ENCODE peak calls at places on chromosomes 16 and 17, in ten cellular contexts. B is astrocyte of the spinal cord, E is fibroblast of pulmonary artery, A is BJ, W is HL-60, G is AG04450, H is heart left ventricle, J is spleen, I is HFF-Myc, S is osteoblast. T is an unnamed sample.

GRCh38 chr17:34361478-34362061 is 1.5 kb downstream of the CCL1 start:
- DNase-seq in G (peak), E (peak), I (peak), S (peak), J (peak), H (peak), W (peak), A (no peak), B (peak), T (peak)

GRCh38 chr17:9979463-9979995 is 74.5 kb upstream of the RCVRN start:
- DNase-seq in J (no peak), G (no peak), H (no peak), A (no peak), S (no peak), W (no peak), I (no peak), B (no peak), E (peak), T (no peak)

GRCh38 chr17:80163315-80163714 is 6.5 kb upstream of the CARD14 start:
- DNase-seq in E (no peak), W (no peak), S (no peak), I (no peak), J (no peak), H (no peak), A (no peak), G (no peak), B (no peak), T (peak)

GRCh38 chr17:45170280-45170975 is 8.8 kb downstream of the HEXIM2 start:
- DNase-seq in G (no peak), E (no peak), W (no peak), I (no peak), A (no peak), B (no peak), H (no peak), S (peak), J (no peak), T (peak)

GRCh38 chr16:58882292-58882691 is 148.2 kb upstream of the GOT2 start:
- DNase-seq in S (no peak), I (no peak), E (no peak), W (peak), H (no peak), B (no peak), J (no peak), A (no peak), G (no peak), T (no peak)

GRCh38 chr17:47239663-47240374 is 13.8 kb upstream of the ITGB3 start:
- DNase-seq in J (no peak), I (peak), A (peak), E (peak), G (peak), W (peak), B (peak), S (peak), H (peak), T (peak)

GRCh38 chr17:62581769-62582168 is 45.7 kb upstream of the MRC2 start:
- DNase-seq in W (no peak), B (no peak), E (no peak), H (no peak), A (no peak), S (no peak), J (no peak), I (no peak), G (no peak), T (no peak)

GRCh38 chr17:492015-492399 is 139.4 kb upstream of the RPH3AL start:
- DNase-seq in J (peak), B (no peak), G (no peak), W (no peak), H (no peak), I (no peak), E (no peak), S (no peak), A (no peak), T (no peak)

GRCh38 chr16:54165912-54166265 is 120.7 kb downstream of the IRX3 start:
- DNase-seq in H (no peak), J (no peak), G (no peak), E (no peak), I (no peak), A (no peak), W (no peak), S (no peak), B (no peak), T (no peak)
- H3K4me3 ChIP-seq in H (no peak), J (no peak), G (no peak), E (no peak), I (no peak), A (no peak), W (no peak), S (no peak), B (no peak), T (no peak)

GRCh38 chr17:78332530-78332929 is 27.3 kb downstream of the SOCS3 start:
- DNase-seq in I (no peak), G (no peak), S (no peak), B (no peak), J (no peak), H (no peak), W (no peak), E (no peak), A (no peak), T (no peak)

GRCh38 chr17:78332991-78333390 is 26.9 kb downstream of the SOCS3 start:
- DNase-seq in E (no peak), W (no peak), S (no peak), G (no peak), J (no peak), H (no peak), B (no peak), A (no peak), I (no peak), T (no peak)

GRCh38 chr17:78330570-78331224 is 29.2 kb downstream of the SOCS3 start:
- DNase-seq in J (no peak), B (peak), G (no peak), W (no peak), E (no peak), H (no peak), S (peak), A (no peak), I (no peak), T (no peak)

GRCh38 chr17:78327880-78328279 is 32.0 kb downstream of the SOCS3 start:
- DNase-seq in H (no peak), B (no peak), I (no peak), J (no peak), G (no peak), A (no peak), E (no peak), W (no peak), S (peak), T (no peak)

GRCh38 chr17:78329263-78330059 is 30.4 kb downstream of the SOCS3 start:
- DNase-seq in E (peak), B (peak), I (no peak), H (no peak), J (no peak), S (peak), A (no peak), W (peak), G (no peak), T (peak)
- TF ChIP-seq CTCF in E (no peak), B (peak), I (no peak), H (no peak), J (no peak), S (peak), A (no peak), W (no peak), G (no peak), T (peak)

GRCh38 chr16:24993722-24994686 is 21.2 kb downstream of the ARHGAP17 start:
- DNase-seq in G (peak), S (peak), I (no peak), E (peak), J (no peak), H (no peak), B (peak), W (no peak), A (peak), T (peak)
- H3K4me3 ChIP-seq in G (peak), S (peak), I (no peak), E (no peak), J (no peak), H (no peak), B (no peak), W (no peak), A (no peak), T (no peak)

DNA sequence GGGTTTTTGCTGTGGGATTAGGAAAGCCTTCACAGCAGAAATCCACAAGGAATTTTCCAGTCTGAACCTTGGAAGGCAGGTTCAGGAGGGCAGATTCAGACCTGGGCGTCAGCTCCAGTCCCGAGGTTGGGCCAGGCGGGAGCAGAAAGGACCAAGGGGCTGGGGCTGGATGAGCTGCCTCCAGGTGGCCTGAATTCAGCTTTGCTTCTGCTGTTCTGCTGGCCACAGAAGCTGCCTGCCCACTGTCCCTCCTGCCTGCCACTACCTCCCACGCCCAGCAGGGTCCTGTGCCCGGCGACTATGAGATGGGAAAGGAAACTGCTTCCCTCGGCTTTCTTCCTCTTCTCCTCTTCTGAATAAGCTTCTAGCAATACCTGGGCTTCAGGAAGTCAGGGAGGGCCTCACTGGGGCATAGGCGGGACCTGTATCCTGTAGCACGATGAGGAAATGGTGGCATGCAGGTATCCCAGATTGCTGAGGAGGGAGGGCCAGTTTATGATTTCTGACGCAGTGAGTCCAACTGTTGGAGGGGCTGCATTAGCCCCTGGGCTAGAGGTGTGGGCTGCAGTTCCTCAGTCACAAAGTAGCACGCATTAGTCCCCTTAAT is 18.4 kb downstream of the TBX4 start:
- DNase-seq in H (no peak), S (peak), J (peak), E (no peak), B (no peak), I (no peak), G (no peak), W (no peak), A (no peak), T (no peak)
- TF ChIP-seq CTCF in H (no peak), S (no peak), J (no peak), E (no peak), B (no peak), I (no peak), G (no peak), W (no peak), A (no peak), T (no peak)

DNA sequence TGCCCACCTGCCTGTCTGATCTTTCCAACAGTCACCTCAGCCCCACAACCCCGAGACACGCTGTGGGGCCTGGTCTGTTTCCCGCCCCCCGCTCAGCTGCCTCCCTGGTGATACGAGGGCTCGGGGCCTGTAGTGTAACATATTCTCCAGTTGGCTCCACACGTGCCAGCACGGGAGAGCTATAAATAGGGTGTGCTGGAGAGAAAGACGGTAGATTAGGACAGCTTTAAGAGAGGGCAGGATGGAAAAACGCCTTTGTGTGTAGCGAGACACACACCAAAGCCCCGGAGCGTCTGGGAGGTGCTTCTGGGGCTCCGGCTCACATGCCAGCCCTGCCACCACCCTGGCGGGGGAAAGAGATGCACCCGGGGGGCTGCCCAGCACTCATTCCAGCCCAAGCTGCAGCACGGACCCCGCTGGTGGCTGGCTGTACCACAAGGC is 7.4 kb upstream of the MTSS2 start:
- DNase-seq in S (no peak), G (no peak), H (peak), E (no peak), W (no peak), I (no peak), A (no peak), J (no peak), B (no peak), T (no peak)
- H3K4me3 ChIP-seq in S (no peak), G (no peak), H (no peak), E (no peak), W (no peak), I (no peak), A (no peak), J (no peak), B (no peak), T (no peak)

GRCh38 chr16:68235105-68235881 is 634 bp downstream of the ESRP2 start:
- DNase-seq in I (no peak), E (no peak), J (no peak), G (no peak), W (no peak), H (no peak), B (no peak), A (no peak), S (peak), T (no peak)
- TF ChIP-seq CTCF in I (no peak), E (no peak), J (no peak), G (no peak), W (no peak), H (no peak), B (no peak), A (no peak), S (no peak), T (no peak)

DNA sequence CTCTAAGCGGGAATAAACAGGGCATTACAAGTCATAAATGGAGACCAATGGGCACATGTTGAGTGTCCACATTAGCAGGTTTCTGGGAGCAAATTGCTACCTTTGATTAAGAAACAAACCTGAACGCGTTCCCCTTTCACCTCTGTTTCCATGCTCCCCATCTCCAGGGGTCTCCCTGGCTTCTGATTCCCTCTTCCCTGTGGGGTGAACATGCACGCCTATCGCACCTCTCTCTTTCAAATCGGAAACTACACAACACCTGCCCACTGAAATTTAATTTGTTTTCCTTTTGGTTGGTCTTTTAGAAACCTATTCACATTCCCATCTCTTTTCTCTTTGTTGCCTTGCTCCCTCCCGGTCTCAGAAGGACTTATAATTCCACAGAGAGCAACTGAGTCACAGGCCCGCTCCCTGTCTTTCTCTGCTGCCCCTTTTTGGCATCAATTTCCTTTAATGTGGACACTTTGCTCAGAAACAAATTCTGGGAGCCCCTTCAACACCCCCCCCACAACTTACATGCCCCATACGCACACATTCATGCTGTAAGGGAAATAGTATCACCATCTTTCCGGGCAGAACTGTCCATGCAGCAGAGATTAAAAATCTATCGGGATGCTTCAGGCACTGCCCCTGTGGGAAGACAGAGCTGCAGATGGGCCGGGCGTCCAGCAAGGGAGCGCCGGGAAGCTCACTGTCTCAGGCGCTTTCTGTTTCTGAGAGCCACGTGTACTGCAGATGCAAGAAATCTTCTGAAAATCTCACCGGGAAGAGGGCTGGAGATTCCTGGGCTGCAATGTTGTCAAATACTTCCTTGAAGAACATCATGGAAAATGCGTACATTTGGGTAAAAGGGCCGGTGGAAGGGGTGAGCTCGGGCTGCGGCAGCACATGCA is 7.2 kb upstream of the FOXF1 start:
- DNase-seq in H (no peak), E (no peak), I (peak), B (no peak), J (no peak), S (peak), W (no peak), G (no peak), A (no peak), T (peak)
- H3K4me3 ChIP-seq in H (no peak), E (no peak), I (peak), B (no peak), J (no peak), S (no peak), W (no peak), G (peak), A (no peak), T (no peak)

DNA sequence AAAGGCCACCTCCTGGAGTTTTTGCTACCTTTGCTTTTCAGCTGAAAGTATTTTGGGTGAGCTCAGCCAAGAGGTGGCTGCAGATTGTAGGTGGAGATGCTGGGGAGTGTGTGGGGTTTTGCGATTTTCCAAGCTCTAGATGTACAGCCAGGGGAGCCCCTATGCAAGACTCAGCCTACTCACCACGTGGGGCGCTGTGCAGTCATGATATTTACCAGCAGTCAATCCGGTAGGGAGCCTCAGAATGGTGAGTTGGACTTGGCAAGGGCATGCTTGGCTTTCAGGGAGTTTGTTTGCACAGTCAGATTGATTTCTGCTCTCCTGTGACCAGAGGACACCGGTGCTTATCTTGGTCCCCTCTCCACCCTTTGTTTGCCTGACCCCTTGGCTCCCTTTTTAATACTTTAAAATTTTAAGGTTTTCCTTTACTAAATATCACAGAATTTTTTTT is 175.3 kb downstream of the UTP18 start:
- DNase-seq in G (no peak), I (no peak), S (no peak), W (no peak), J (no peak), B (no peak), H (no peak), E (peak), A (no peak), T (peak)
- TF ChIP-seq CTCF in G (peak), I (peak), S (peak), W (no peak), J (no peak), B (peak), H (peak), E (peak), A (peak), T (peak)

GRCh38 chr16:48500981-48501380 is 109.0 kb downstream of the N4BP1 start:
- DNase-seq in G (no peak), W (no peak), J (peak), S (no peak), B (no peak), E (no peak), I (no peak), A (no peak), H (no peak), T (no peak)
- H3K4me3 ChIP-seq in G (no peak), W (no peak), J (no peak), S (no peak), B (no peak), E (no peak), I (no peak), A (no peak), H (no peak), T (no peak)